ENCODE peak calls at places on chromosomes 7 and 10, in six cellular contexts. One of them, this sample, is unnamed.

GRCh38 chr10:80272793-80273522 is 16.5 kb downstream of the MAT1A start:
- DNase-seq in C1 segment of cervical spinal cord: no peak
- DNase-seq in HL-60: no peak
- DNase-seq in stimulated activated CD4-positive, alpha-beta T cell treated with anti-CD3 and anti-CD28 coated beads, Interleukin-1b, Interleukin-23, amount 100 ng/mL, for 1 hour: no peak
- DNase-seq in amniotic epithelial cell: peak; percentile 17
- DNase-seq in Daoy: no peak
- DNase-seq in this sample: peak; percentile 5

GRCh38 chr7:87414400-87415188 is 60.9 kb downstream of the ABCB4 start:
- DNase-seq in C1 segment of cervical spinal cord: no peak
- DNase-seq in HL-60: no peak
- DNase-seq in stimulated activated CD4-positive, alpha-beta T cell treated with anti-CD3 and anti-CD28 coated beads, Interleukin-1b, Interleukin-23, amount 100 ng/mL, for 1 hour: no peak
- DNase-seq in amniotic epithelial cell: peak; percentile 61
- DNase-seq in Daoy: no peak
- DNase-seq in this sample: no peak

GRCh38 chr7:143360788-143361551 is 1.5 kb downstream of the FAM131B start:
- DNase-seq in C1 segment of cervical spinal cord: peak; percentile 53
- DNase-seq in HL-60: no peak
- DNase-seq in stimulated activated CD4-positive, alpha-beta T cell treated with anti-CD3 and anti-CD28 coated beads, Interleukin-1b, Interleukin-23, amount 100 ng/mL, for 1 hour: no peak
- DNase-seq in amniotic epithelial cell: no peak
- DNase-seq in Daoy: peak; percentile 65
- DNase-seq in this sample: no peak

GRCh38 chr7:66629659-66630058 is 978 bp downstream of the KCTD7 start:
- DNase-seq in C1 segment of cervical spinal cord: peak; percentile 20
- DNase-seq in HL-60: no peak
- DNase-seq in stimulated activated CD4-positive, alpha-beta T cell treated with anti-CD3 and anti-CD28 coated beads, Interleukin-1b, Interleukin-23, amount 100 ng/mL, for 1 hour: no peak
- DNase-seq in amniotic epithelial cell: no peak
- DNase-seq in Daoy: no peak
- DNase-seq in this sample: no peak

GRCh38 chr10:16960573-16960972 is 143.3 kb upstream of the RSU1 start:
- DNase-seq in C1 segment of cervical spinal cord: no peak
- DNase-seq in HL-60: no peak
- DNase-seq in stimulated activated CD4-positive, alpha-beta T cell treated with anti-CD3 and anti-CD28 coated beads, Interleukin-1b, Interleukin-23, amount 100 ng/mL, for 1 hour: no peak
- DNase-seq in amniotic epithelial cell: no peak
- DNase-seq in Daoy: no peak
- DNase-seq in this sample: no peak

GRCh38 chr10:75982611-75983369 is 551.4 kb downstream of the LRMDA start:
- DNase-seq in C1 segment of cervical spinal cord: no peak
- DNase-seq in HL-60: no peak
- DNase-seq in stimulated activated CD4-positive, alpha-beta T cell treated with anti-CD3 and anti-CD28 coated beads, Interleukin-1b, Interleukin-23, amount 100 ng/mL, for 1 hour: no peak
- DNase-seq in amniotic epithelial cell: no peak
- DNase-seq in Daoy: peak; percentile 18
- DNase-seq in this sample: no peak

GRCh38 chr10:124336186-124336585 is 82.5 kb downstream of the OAT start:
- DNase-seq in C1 segment of cervical spinal cord: no peak
- DNase-seq in HL-60: no peak
- DNase-seq in stimulated activated CD4-positive, alpha-beta T cell treated with anti-CD3 and anti-CD28 coated beads, Interleukin-1b, Interleukin-23, amount 100 ng/mL, for 1 hour: no peak
- DNase-seq in amniotic epithelial cell: no peak
- DNase-seq in Daoy: no peak
- DNase-seq in this sample: no peak

GRCh38 chr7:5646846-5647245 is 134.6 kb downstream of the RNF216 start:
- DNase-seq in C1 segment of cervical spinal cord: no peak
- DNase-seq in HL-60: no peak
- DNase-seq in stimulated activated CD4-positive, alpha-beta T cell treated with anti-CD3 and anti-CD28 coated beads, Interleukin-1b, Interleukin-23, amount 100 ng/mL, for 1 hour: no peak
- DNase-seq in amniotic epithelial cell: peak; percentile 87
- DNase-seq in Daoy: no peak
- DNase-seq in this sample: peak; percentile 83

This sample was measured in fibroblast of pulmonary artery.